ENCODE peak calls at places on chromosomes 13 and 19, in five cellular contexts. L, I, K, M and T are unnamed samples.

GRCh38 chr13:85529216-85529590 is 270.0 kb downstream of the SLITRK6 start:
- DNase-seq in M (no peak), K (no peak), I (no peak), L (no peak), T (no peak)

GRCh38 chr13:38872693-38873092 is 117.9 kb downstream of the STOML3 start:
- DNase-seq in I (peak), M (peak), L (peak), K (peak), T (peak)

GRCh38 chr13:43663474-43664090 is 123.2 kb downstream of the ENOX1 start:
- DNase-seq in I (no peak), L (peak), M (no peak), K (no peak), T (peak)

GRCh38 chr13:23610966-23611486 is 40.8 kb downstream of the TNFRSF19 start:
- DNase-seq in I (no peak), M (no peak), L (peak), K (no peak), T (peak)

GRCh38 chr13:106322628-106323027 is 212.8 kb downstream of the EFNB2 start:
- DNase-seq in L (no peak), I (no peak), K (no peak), M (no peak), T (no peak)

GRCh38 chr13:78657699-78658629 is 991 bp downstream of the OBI1 start:
- DNase-seq in M (no peak), L (peak), I (peak), K (no peak), T (peak)

GRCh38 chr19:51009061-51009891 is 7.9 kb upstream of the KLK8 start:
- DNase-seq in L (no peak), M (no peak), K (no peak), I (no peak), T (no peak)

GRCh38 chr19:46579286-46579944 is 21.7 kb upstream of the CALM3 start:
- DNase-seq in I (no peak), K (no peak), L (peak), M (peak), T (peak)

GRCh38 chr19:49425922-49426592 is 869 bp downstream of the GFY start:
- DNase-seq in M (peak), K (no peak), I (peak), L (no peak), T (no peak)

GRCh38 chr19:882871-883497 is 10.0 kb downstream of the MED16 start:
- DNase-seq in L (no peak), M (no peak), K (no peak), I (no peak), T (no peak)

GRCh38 chr19:3171894-3172679 is 6.5 kb upstream of the S1PR4 start:
- DNase-seq in L (no peak), M (no peak), I (no peak), K (no peak), T (no peak)

GRCh38 chr19:13169769-13170168 is 19.6 kb downstream of the IER2 start:
- DNase-seq in K (no peak), I (no peak), M (no peak), L (peak), T (no peak)

GRCh38 chr13:112160558-112160957 is 93.6 kb downstream of the SOX1 start:
- DNase-seq in L (no peak), K (no peak), M (no peak), I (no peak), T (no peak)

GRCh38 chr19:38946229-38947010 is 15.7 kb downstream of the MRPS12 start:
- DNase-seq in I (no peak), M (no peak), L (no peak), K (no peak), T (no peak)

GRCh38 chr13:69912576-69913074 is 195.0 kb upstream of the ATXN8OS start:
- DNase-seq in I (no peak), M (no peak), K (no peak), L (no peak), T (no peak)

GRCh38 chr19:12763100-12763499 is 11.5 kb downstream of the BEST2 start:
- DNase-seq in I (no peak), M (no peak), L (no peak), K (no peak), T (no peak)

GRCh38 chr13:92677571-92677970 is 549.0 kb upstream of the GPC6 start:
- DNase-seq in K (no peak), L (no peak), M (no peak), I (no peak), T (no peak)

GRCh38 chr13:113740661-113741060 is 18.4 kb upstream of the TMEM255B start:
- DNase-seq in K (no peak), I (peak), M (no peak), L (no peak), T (no peak)

GRCh38 chr13:113528798-113529180 is 38.3 kb upstream of the DCUN1D2 start:
- DNase-seq in I (no peak), M (no peak), K (no peak), L (no peak), T (no peak)

GRCh38 chr19:33194884-33195710 is 967 bp downstream of the LRP3 start:
- DNase-seq in I (peak), L (peak), K (peak), M (peak), T (peak)

DNA sequence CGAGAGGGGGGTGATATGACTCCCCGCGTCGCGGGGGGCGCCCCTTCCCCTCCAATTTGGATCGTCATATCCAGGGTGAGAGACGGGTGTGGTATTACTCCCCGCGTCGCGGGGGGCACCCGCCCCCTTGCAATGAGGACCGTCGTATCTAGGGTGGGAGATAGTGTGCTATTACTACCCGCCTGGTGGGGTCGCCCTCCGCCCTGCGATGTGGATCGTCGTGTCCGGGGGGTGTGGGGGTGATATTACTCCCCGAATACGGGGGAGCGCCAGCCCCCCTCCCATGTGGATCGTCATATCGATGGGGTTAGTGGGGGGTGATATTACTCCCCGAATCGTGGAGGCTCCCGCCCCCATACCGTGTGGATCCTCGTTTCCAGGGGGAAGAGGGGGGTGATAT is 29.2 kb upstream of the RGCC start:
- DNase-seq in I (no peak), L (peak), M (no peak), K (no peak), T (no peak)
- TF ChIP-seq CTCF in I (no peak), L (peak), M (no peak), K (no peak), T (peak)

GRCh38 chr19:42115219-42115618 is 17.0 kb downstream of the POU2F2 start:
- DNase-seq in I (no peak), L (peak), M (no peak), K (no peak), T (peak)

GRCh38 chr19:42115705-42116104 is 16.5 kb downstream of the POU2F2 start:
- DNase-seq in K (no peak), L (no peak), M (no peak), I (no peak), T (no peak)

GRCh38 chr19:42117076-42117475 is 15.2 kb downstream of the POU2F2 start:
- DNase-seq in I (no peak), K (no peak), M (no peak), L (no peak), T (no peak)

GRCh38 chr19:42114412-42114811 is 17.8 kb downstream of the POU2F2 start:
- DNase-seq in I (no peak), M (peak), L (no peak), K (no peak), T (peak)

GRCh38 chr19:42116308-42117075 is 15.8 kb downstream of the POU2F2 start:
- DNase-seq in K (no peak), L (no peak), M (no peak), I (no peak), T (no peak)
- TF ChIP-seq CTCF in K (no peak), L (no peak), M (peak), I (peak), T (peak)

GRCh38 chr13:60211548-60211947 is 47.8 kb upstream of the DIAPH3 start:
- DNase-seq in K (no peak), M (no peak), L (no peak), I (no peak), T (no peak)
- TF ChIP-seq CTCF in K (no peak), M (no peak), L (no peak), I (no peak), T (no peak)

GRCh38 chr19:44757057-44757734 is 8.7 kb downstream of the BCL3 start:
- DNase-seq in L (peak), I (no peak), M (peak), K (peak), T (peak)

GRCh38 chr19:44756089-44756562 is 7.6 kb downstream of the BCL3 start:
- DNase-seq in L (no peak), K (no peak), M (no peak), I (no peak), T (no peak)

GRCh38 chr19:44758596-44758995 is 10.1 kb downstream of the BCL3 start:
- DNase-seq in L (peak), I (no peak), M (no peak), K (no peak), T (no peak)

GRCh38 chr19:44759083-44759804 is 10.7 kb downstream of the BCL3 start:
- DNase-seq in K (no peak), M (no peak), L (no peak), I (no peak), T (no peak)

DNA sequence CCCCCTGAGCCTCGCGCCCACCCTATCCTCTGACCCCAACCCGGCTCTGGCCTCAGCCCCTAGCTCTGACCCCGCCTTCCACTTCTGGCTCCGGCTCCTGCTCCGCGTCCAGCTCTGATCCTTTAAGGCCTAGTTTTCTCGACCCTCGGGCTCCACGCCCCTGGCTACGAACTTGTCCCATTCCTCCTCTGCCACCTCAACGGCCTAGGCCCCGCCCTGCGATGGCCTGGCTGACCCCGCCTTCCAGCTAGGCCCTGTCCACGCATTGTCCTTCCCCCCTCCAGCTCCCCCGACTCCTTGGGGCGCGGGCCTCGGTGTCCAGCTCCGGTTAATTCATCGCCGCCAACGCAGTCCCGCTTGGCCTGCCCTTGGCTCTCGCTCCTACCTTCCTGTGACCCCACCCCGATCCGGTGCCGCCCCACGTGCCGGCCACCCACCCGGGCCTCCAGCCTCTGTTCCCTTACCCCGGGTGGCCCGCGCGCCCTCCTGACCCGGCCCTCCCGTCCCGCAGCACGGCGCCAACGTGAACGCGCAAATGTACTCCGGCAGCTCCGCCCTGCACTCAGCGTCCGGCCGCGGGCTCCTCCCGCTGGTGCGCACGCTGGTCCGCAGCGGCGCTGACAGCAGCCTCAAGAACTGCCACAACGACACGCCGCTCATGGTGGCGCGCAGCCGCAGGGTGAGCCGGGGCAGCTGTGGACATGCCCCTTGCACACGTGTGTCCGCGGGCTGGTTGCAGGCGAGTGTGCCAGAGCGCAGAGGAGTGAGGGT is 9.4 kb downstream of the BCL3 start:
- DNase-seq in I (no peak), M (peak), K (peak), L (peak), T (peak)
- TF ChIP-seq CTCF in I (no peak), M (peak), K (no peak), L (peak), T (peak)

GRCh38 chr19:43779820-43780219 is 953 bp downstream of the KCNN4 start:
- DNase-seq in I (peak), M (no peak), L (no peak), K (no peak), T (no peak)
- TF ChIP-seq CTCF in I (peak), M (no peak), L (peak), K (no peak), T (peak)